ENCODE peak calls at places on chromosomes 6 and 20, in seven cellular contexts. T is glutamatergic neuron; P is CD4-positive, alpha-beta T cell; Q is activated T-cell treated with anti-CD3 and anti-CD28 coated beads, Interleukin-2, amount 50 U/mL, for 48 hours; O is T-helper 17 cell; M is nucleus accumbens; F is effector memory CD8-positive, alpha-beta T cell. B is an unnamed sample.

GRCh38 chr20:34579191-34579661 is 20.7 kb downstream of the MAP1LC3A start:
- DNase-seq in T (no peak), P (no peak), Q (no peak), O (no peak), M (peak), F (no peak), B (no peak)

GRCh38 chr6:108180266-108180665 is 14.4 kb downstream of the NR2E1 start:
- DNase-seq in T (no peak), P (no peak), Q (no peak), O (no peak), M (no peak), F (no peak), B (no peak)

GRCh38 chr20:41352666-41353065 is 12.0 kb downstream of the LPIN3 start:
- DNase-seq in T (no peak), P (no peak), Q (no peak), O (no peak), M (no peak), F (no peak), B (no peak)

GRCh38 chr6:225121-225721 is 67.1 kb upstream of the DUSP22 start:
- DNase-seq in T (no peak), P (no peak), Q (peak), O (no peak), M (no peak), F (peak), B (peak)

GRCh38 chr20:44576297-44576696 is 6.1 kb upstream of the PKIG start:
- DNase-seq in T (no peak), P (no peak), Q (no peak), O (no peak), M (no peak), F (no peak), B (peak)

GRCh38 chr6:90103056-90103793 is 193.4 kb downstream of the BACH2 start:
- DNase-seq in T (no peak), P (no peak), Q (peak), O (no peak), M (no peak), F (no peak), B (no peak)

GRCh38 chr20:1881240-1881835 is 13.9 kb upstream of the SIRPA start:
- DNase-seq in T (no peak), P (no peak), Q (no peak), O (no peak), M (peak), F (no peak), B (no peak)

GRCh38 chr6:44715188-44715587 is 327.7 kb downstream of the CDC5L start:
- DNase-seq in T (no peak), P (no peak), Q (no peak), O (no peak), M (no peak), F (no peak), B (no peak)

GRCh38 chr6:131972761-131973160 is 21.6 kb upstream of the CCN2 start:
- DNase-seq in T (no peak), P (no peak), Q (no peak), O (no peak), M (no peak), F (no peak), B (no peak)

GRCh38 chr6:129697788-129698187 is 12.2 kb downstream of the ARHGAP18 start:
- DNase-seq in T (no peak), P (no peak), Q (no peak), O (no peak), M (no peak), F (no peak), B (no peak)

GRCh38 chr6:90000864-90001731 is 106.8 kb downstream of the GJA10 start:
- DNase-seq in T (no peak), P (no peak), Q (peak), O (no peak), M (no peak), F (no peak), B (no peak)

GRCh38 chr6:43521836-43522235 is 4.9 kb downstream of the POLR1C start:
- DNase-seq in T (no peak), P (no peak), Q (no peak), O (no peak), M (no peak), F (no peak), B (no peak)

GRCh38 chr20:16539280-16539679 is 34.0 kb downstream of the KIF16B start:
- DNase-seq in T (no peak), P (no peak), Q (no peak), O (no peak), M (no peak), F (no peak), B (no peak)

GRCh38 chr20:22797103-22797502 is 212.7 kb upstream of the FOXA2 start:
- DNase-seq in T (no peak), P (no peak), Q (no peak), O (no peak), M (no peak), F (no peak), B (no peak)

GRCh38 chr6:43724914-43725642 is 37.5 kb upstream of the MRPS18A start:
- DNase-seq in T (no peak), P (peak), Q (peak), O (peak), M (no peak), F (peak), B (peak)

GRCh38 chr6:111837641-111838500 is 35.4 kb downstream of the FYN start:
- DNase-seq in T (no peak), P (no peak), Q (peak), O (no peak), M (no peak), F (no peak), B (peak)

GRCh38 chr20:62030834-62031434 is 34.7 kb downstream of the TAF4 start:
- DNase-seq in T (no peak), P (peak), Q (peak), O (no peak), M (no peak), F (no peak), B (no peak)

GRCh38 chr20:35627121-35627520 is 11.5 kb downstream of the SPAG4 start:
- DNase-seq in T (no peak), P (no peak), Q (no peak), O (no peak), M (no peak), F (no peak), B (no peak)

GRCh38 chr6:159640722-159641482 is 52.1 kb downstream of the SOD2 start:
- DNase-seq in T (no peak), P (no peak), Q (no peak), O (no peak), M (no peak), F (no peak), B (no peak)

GRCh38 chr6:43667245-43668150 is 20.1 kb downstream of the MRPS18A start:
- DNase-seq in T (peak), P (peak), Q (peak), O (peak), M (peak), F (peak), B (peak)

GRCh38 chr20:63703471-63703975 is 4.3 kb downstream of the ARFRP1 start:
- DNase-seq in T (no peak), P (no peak), Q (no peak), O (no peak), M (no peak), F (no peak), B (no peak)

GRCh38 chr6:169396554-169397163 is 143.0 kb upstream of the THBS2 start:
- DNase-seq in T (no peak), P (no peak), Q (no peak), O (no peak), M (no peak), F (no peak), B (no peak)

GRCh38 chr6:141580988-141581387 is 551.7 kb upstream of the GJE1 start:
- DNase-seq in T (no peak), P (no peak), Q (no peak), O (no peak), M (no peak), F (no peak), B (no peak)

GRCh38 chr6:126147416-126147815 is 161.1 kb downstream of the TRMT11 start:
- DNase-seq in T (no peak), P (no peak), Q (no peak), O (no peak), M (no peak), F (no peak), B (no peak)

GRCh38 chr6:155325700-155326516 is 11.6 kb upstream of the TFB1M start:
- DNase-seq in T (no peak), P (no peak), Q (no peak), O (no peak), M (no peak), F (no peak), B (no peak)

B was measured in immature natural killer cell.